ENCODE peak calls at places on chromosomes 2 and 18, in seven cellular contexts. P is BE2C; U is IMR-90; C is stimulated activated CD4-positive, alpha-beta T cell treated with anti-CD3 and anti-CD28 coated beads, Interleukin-15, amount 100 ng/mL, for 24 hours; Y is left lobe of liver; R is NCI-H774; J is NAMALWA. D is an unnamed sample.

GRCh38 chr2:73268831-73269685 is 15.2 kb downstream of the FBXO41 start:
- DNase-seq in U (peak), J (no peak), Y (no peak), P (no peak), C (peak), R (peak), D (peak)

GRCh38 chr18:3262234-3263171 is 570 bp downstream of the MYL12B start:
- DNase-seq in J (peak), U (no peak), C (peak), Y (peak), R (no peak), P (no peak), D (no peak)

GRCh38 chr18:67589325-67589724 is 72.8 kb upstream of the DSEL start:
- DNase-seq in Y (no peak), P (no peak), R (no peak), C (no peak), J (no peak), U (peak), D (no peak)

GRCh38 chr2:9191044-9191481 is 15.5 kb upstream of the ASAP2 start:
- DNase-seq in Y (peak), R (no peak), C (no peak), J (no peak), P (peak), U (peak), D (no peak)

GRCh38 chr2:84631047-84631446 is 114.7 kb downstream of the DNAH6 start:
- DNase-seq in J (peak), C (no peak), U (peak), P (no peak), Y (no peak), R (no peak), D (peak)

GRCh38 chr2:45688479-45689298 is 37.2 kb downstream of the PRKCE start:
- DNase-seq in J (peak), Y (no peak), U (peak), R (no peak), C (no peak), P (peak), D (no peak)

GRCh38 chr18:26556573-26556972 is 8.2 kb upstream of the KCTD1 start:
- DNase-seq in R (no peak), Y (no peak), U (no peak), P (no peak), J (no peak), C (no peak), D (no peak)

GRCh38 chr2:12856934-12857660 is 140.4 kb downstream of the TRIB2 start:
- DNase-seq in P (no peak), J (no peak), Y (no peak), R (no peak), C (peak), U (peak), D (no peak)

GRCh38 chr2:36696533-36696932 is at the start of gene VIT:
- DNase-seq in U (no peak), P (no peak), Y (no peak), R (no peak), C (no peak), J (no peak), D (no peak)

GRCh38 chr2:9021563-9022211 is 18.2 kb upstream of the MBOAT2 start:
- DNase-seq in R (no peak), P (peak), J (no peak), Y (no peak), U (no peak), C (no peak), D (no peak)

GRCh38 chr18:78405763-78406162 is 573.9 kb upstream of the SALL3 start:
- DNase-seq in J (no peak), Y (no peak), U (no peak), P (no peak), R (no peak), C (no peak), D (no peak)

GRCh38 chr2:215998636-215999035 is 14.7 kb downstream of the MREG start:
- DNase-seq in J (no peak), U (no peak), R (no peak), Y (no peak), C (no peak), P (no peak), D (no peak)

GRCh38 chr2:43890855-43891254 is 52.1 kb downstream of the ABCG8 start:
- DNase-seq in C (no peak), Y (no peak), U (peak), J (no peak), P (no peak), R (no peak), D (no peak)

GRCh38 chr2:128635361-128635900 is 316.8 kb upstream of the HS6ST1 start:
- DNase-seq in Y (peak), J (no peak), R (no peak), P (no peak), U (no peak), C (no peak), D (no peak)

GRCh38 chr2:70300771-70301343 is 1.0 kb downstream of the FAM136A start:
- DNase-seq in U (no peak), J (no peak), Y (no peak), R (no peak), C (no peak), P (no peak), D (no peak)

GRCh38 chr2:60432202-60432601 is 121.3 kb downstream of the BCL11A start:
- DNase-seq in R (no peak), J (no peak), C (no peak), Y (no peak), U (no peak), P (no peak), D (no peak)

GRCh38 chr2:148501545-148501944 is 143.0 kb upstream of the EPC2 start:
- DNase-seq in Y (no peak), U (no peak), J (no peak), P (no peak), C (no peak), R (no peak), D (no peak)

GRCh38 chr2:199596549-199596948 is 138.8 kb upstream of the SATB2 start:
- DNase-seq in J (peak), P (no peak), Y (no peak), U (peak), C (peak), R (no peak), D (no peak)

GRCh38 chr2:60513191-60513590 is 40.3 kb downstream of the BCL11A start:
- DNase-seq in U (no peak), R (no peak), Y (no peak), C (no peak), J (no peak), P (no peak), D (no peak)

GRCh38 chr18:76490701-76491171 is 4.3 kb downstream of the ZNF516 start:
- DNase-seq in C (peak), P (peak), U (peak), J (peak), R (peak), Y (peak), D (peak)

GRCh38 chr18:55534547-55534946 is 53.4 kb downstream of the TCF4 start:
- DNase-seq in U (peak), P (no peak), J (no peak), C (no peak), R (no peak), Y (no peak), D (no peak)

GRCh38 chr18:805008-805754 is 6.9 kb downstream of the YES1 start:
- DNase-seq in R (no peak), Y (no peak), J (no peak), C (no peak), U (no peak), P (no peak), D (no peak)

GRCh38 chr18:40493316-40493715 is 1461.7 kb upstream of the PIK3C3 start:
- DNase-seq in J (no peak), Y (no peak), U (no peak), P (no peak), C (no peak), R (no peak), D (no peak)

GRCh38 chr2:36361396-36361795 is 5.8 kb downstream of the CRIM1 start:
- DNase-seq in C (no peak), R (no peak), Y (no peak), J (no peak), U (no peak), P (no peak), D (no peak)

GRCh38 chr18:31042068-31042390 is 513 bp downstream of the DSC3 start:
- DNase-seq in P (no peak), J (no peak), Y (no peak), U (no peak), R (no peak), C (no peak), D (peak)

GRCh38 chr18:75730249-75730648 is 302.7 kb upstream of the SMIM21 start:
- DNase-seq in J (no peak), Y (no peak), C (no peak), R (no peak), P (no peak), U (no peak), D (no peak)

GRCh38 chr2:161077367-161078210 is 82.6 kb upstream of the TANK start:
- DNase-seq in Y (no peak), P (no peak), J (no peak), C (peak), R (no peak), U (peak), D (no peak)

GRCh38 chr18:67318651-67319050 is 197.9 kb downstream of the DSEL start:
- DNase-seq in U (peak), R (no peak), C (no peak), J (no peak), P (no peak), Y (no peak), D (no peak)

GRCh38 chr2:238391042-238391441 is 35.7 kb upstream of the ASB1 start:
- DNase-seq in U (no peak), Y (no peak), R (no peak), P (no peak), C (no peak), J (no peak), D (no peak)

GRCh38 chr2:197311521-197312033 is 997 bp upstream of the ANKRD44 start:
- DNase-seq in J (no peak), U (no peak), Y (no peak), C (peak), P (no peak), R (no peak), D (no peak)

GRCh38 chr2:70680735-70681134 is 87.3 kb downstream of the ADD2 start:
- DNase-seq in P (no peak), R (no peak), C (no peak), J (no peak), U (no peak), Y (no peak), D (no peak)

GRCh38 chr18:68456985-68457384 is 257.9 kb downstream of the TMX3 start:
- DNase-seq in J (no peak), Y (no peak), R (no peak), C (no peak), P (no peak), U (peak), D (no peak)

GRCh38 chr2:6823111-6823510 is 42.6 kb downstream of the CMPK2 start:
- DNase-seq in R (no peak), P (no peak), U (peak), C (no peak), Y (no peak), J (no peak), D (no peak)

GRCh38 chr2:33166287-33166881 is 219.6 kb downstream of the LTBP1 start:
- DNase-seq in J (no peak), C (no peak), Y (no peak), R (no peak), P (no peak), U (peak), D (no peak)